ENCODE peak calls at places on chromosome 4, in six cellular contexts. T, N, K, H, J and G are unnamed samples.

GRCh38 chr4:147136308-147136707 is 190.6 kb upstream of the TTC29 start:
- DNase-seq in N (peak), T (no peak), J (peak), K (no peak), H (no peak), G (no peak)

GRCh38 chr4:150950657-150951056 is 64.4 kb downstream of the LRBA start:
- DNase-seq in K (no peak), H (no peak), N (no peak), J (no peak), T (no peak), G (no peak)

GRCh38 chr4:189870835-189871234 is 69.8 kb upstream of the FRG1 start:
- DNase-seq in T (no peak), K (no peak), N (no peak), J (no peak), H (no peak), G (no peak)

GRCh38 chr4:28555851-28556250 is 1695.2 kb downstream of the STIM2 start:
- DNase-seq in N (no peak), H (no peak), T (no peak), K (no peak), J (no peak), G (no peak)

GRCh38 chr4:80461412-80461811 is 125.9 kb downstream of the CFAP299 start:
- DNase-seq in N (no peak), J (no peak), H (no peak), K (no peak), T (no peak), G (no peak)

GRCh38 chr4:47719576-47719975 is 118.3 kb downstream of the CORIN start:
- DNase-seq in K (no peak), T (no peak), J (no peak), N (no peak), H (no peak), G (no peak)

GRCh38 chr4:189202182-189202868 is 738.3 kb upstream of the FRG1 start:
- DNase-seq in N (peak), T (peak), J (peak), H (peak), K (peak), G (no peak)

GRCh38 chr4:167616471-167616870 is 382.2 kb upstream of the SPOCK3 start:
- DNase-seq in T (no peak), H (no peak), N (no peak), K (no peak), J (no peak), G (no peak)

GRCh38 chr4:73868206-73869129 is 725 bp upstream of the CXCL1 start:
- DNase-seq in K (no peak), T (no peak), J (peak), H (no peak), N (no peak), G (no peak)

GRCh38 chr4:165493359-165493758 is 114.6 kb downstream of the CPE start:
- DNase-seq in H (peak), N (peak), K (peak), T (peak), J (peak), G (peak)

GRCh38 chr4:5958199-5958735 is 60.0 kb downstream of the C4orf50 start:
- DNase-seq in T (no peak), J (no peak), N (no peak), H (no peak), K (no peak), G (no peak)

DNA sequence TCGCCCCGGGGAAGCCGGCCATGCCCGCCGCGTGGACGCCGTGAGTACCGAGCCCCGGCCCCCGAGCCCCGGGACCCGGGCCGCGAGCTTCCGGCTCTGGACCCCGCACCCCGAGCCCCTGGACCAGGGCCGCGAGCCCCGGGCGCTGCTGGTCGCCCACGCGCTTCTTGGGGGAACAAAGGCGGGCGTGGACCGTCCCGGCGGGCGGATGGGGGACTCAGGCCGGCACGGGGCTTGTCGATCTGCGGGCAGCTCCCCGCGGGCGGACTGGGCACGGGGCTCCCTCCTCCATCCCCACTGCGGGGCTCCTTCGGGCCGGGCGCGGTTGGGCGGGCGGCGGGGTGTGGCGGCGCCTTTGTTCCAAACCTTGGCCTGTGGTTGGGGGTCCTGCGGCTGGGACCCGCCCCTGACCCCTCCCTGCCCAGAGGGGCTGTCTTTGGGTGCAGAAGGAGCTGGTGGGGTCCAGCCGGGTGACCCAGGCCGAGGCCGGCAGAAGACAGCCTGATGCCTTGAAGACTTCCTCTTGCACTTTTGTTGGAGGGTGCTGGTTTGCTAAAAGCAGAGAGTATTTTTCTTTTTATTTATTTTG is 25.2 kb upstream of the ADD1 start:
- DNase-seq in J (no peak), T (peak), K (peak), N (no peak), H (no peak), G (no peak)
- TF ChIP-seq CTCF in J (no peak), T (no peak), K (no peak), N (no peak), H (no peak), G (no peak)

GRCh38 chr4:10074767-10075105 is 41.9 kb downstream of the WDR1 start:
- DNase-seq in K (no peak), T (peak), J (peak), H (no peak), N (no peak), G (no peak)
- TF ChIP-seq CTCF in K (peak), T (no peak), J (peak), H (peak), N (no peak), G (no peak)

GRCh38 chr4:83556836-83557235 is 20.9 kb downstream of the GPAT3 start:
- DNase-seq in K (no peak), N (no peak), J (no peak), T (no peak), H (no peak), G (no peak)

GRCh38 chr4:83558693-83559092 is 22.8 kb downstream of the GPAT3 start:
- DNase-seq in K (no peak), J (no peak), T (no peak), N (no peak), H (no peak), G (no peak)

GRCh38 chr4:83558059-83558648 is 22.2 kb downstream of the GPAT3 start:
- DNase-seq in N (no peak), H (no peak), T (no peak), K (no peak), J (no peak), G (no peak)

GRCh38 chr4:83552924-83553323 is 17.0 kb downstream of the GPAT3 start:
- DNase-seq in T (no peak), H (no peak), J (no peak), K (no peak), N (no peak), G (no peak)

DNA sequence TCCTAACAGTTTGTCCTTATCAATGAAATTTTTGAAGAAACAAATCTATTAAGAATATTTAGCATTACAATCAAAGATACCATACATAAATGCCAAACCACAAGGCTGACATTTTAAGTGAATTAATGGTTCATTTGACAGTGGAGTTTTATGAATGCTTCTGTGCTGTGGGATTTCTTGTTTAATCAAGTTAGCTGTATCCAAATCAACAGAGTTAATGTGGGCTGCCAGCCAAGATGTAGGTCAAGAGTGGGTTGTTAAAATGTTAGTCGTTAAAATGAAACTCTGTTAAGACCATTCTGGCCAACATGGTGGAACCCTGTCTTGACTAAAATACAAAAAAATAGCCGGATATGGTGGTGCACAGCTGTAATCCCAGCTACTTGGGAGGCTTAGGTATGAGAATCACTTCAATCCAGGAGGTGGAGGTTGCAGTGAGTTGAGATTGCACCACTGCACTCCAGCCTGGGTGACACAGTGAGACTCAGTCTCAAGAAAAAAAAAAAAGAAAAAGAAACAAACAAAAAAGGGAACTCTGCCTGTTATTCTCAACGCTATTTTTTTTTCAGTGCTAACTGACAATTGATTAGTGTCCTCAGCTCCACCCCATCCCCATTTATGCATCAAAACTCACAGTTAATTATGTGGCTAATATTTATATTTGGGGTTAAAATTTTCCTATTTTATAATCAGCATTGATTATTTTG is 20.3 kb downstream of the GPAT3 start:
- DNase-seq in K (no peak), J (no peak), T (no peak), H (no peak), N (no peak), G (no peak)
- TF ChIP-seq CTCF in K (no peak), J (no peak), T (no peak), H (no peak), N (no peak), G (no peak)

GRCh38 chr4:100093091-100093866 is 97.0 kb downstream of the DDIT4L start:
- DNase-seq in H (peak), J (peak), N (peak), K (peak), T (peak), G (peak)

GRCh38 chr4:100098011-100098545 is 92.2 kb downstream of the DDIT4L start:
- DNase-seq in H (no peak), N (no peak), T (no peak), K (no peak), J (no peak), G (no peak)

GRCh38 chr4:100099746-100100145 is 90.5 kb downstream of the DDIT4L start:
- DNase-seq in T (no peak), J (no peak), N (no peak), K (no peak), H (no peak), G (no peak)

GRCh38 chr4:100098681-100099080 is 91.6 kb downstream of the DDIT4L start:
- DNase-seq in T (no peak), J (no peak), H (no peak), K (no peak), N (no peak), G (no peak)

DNA sequence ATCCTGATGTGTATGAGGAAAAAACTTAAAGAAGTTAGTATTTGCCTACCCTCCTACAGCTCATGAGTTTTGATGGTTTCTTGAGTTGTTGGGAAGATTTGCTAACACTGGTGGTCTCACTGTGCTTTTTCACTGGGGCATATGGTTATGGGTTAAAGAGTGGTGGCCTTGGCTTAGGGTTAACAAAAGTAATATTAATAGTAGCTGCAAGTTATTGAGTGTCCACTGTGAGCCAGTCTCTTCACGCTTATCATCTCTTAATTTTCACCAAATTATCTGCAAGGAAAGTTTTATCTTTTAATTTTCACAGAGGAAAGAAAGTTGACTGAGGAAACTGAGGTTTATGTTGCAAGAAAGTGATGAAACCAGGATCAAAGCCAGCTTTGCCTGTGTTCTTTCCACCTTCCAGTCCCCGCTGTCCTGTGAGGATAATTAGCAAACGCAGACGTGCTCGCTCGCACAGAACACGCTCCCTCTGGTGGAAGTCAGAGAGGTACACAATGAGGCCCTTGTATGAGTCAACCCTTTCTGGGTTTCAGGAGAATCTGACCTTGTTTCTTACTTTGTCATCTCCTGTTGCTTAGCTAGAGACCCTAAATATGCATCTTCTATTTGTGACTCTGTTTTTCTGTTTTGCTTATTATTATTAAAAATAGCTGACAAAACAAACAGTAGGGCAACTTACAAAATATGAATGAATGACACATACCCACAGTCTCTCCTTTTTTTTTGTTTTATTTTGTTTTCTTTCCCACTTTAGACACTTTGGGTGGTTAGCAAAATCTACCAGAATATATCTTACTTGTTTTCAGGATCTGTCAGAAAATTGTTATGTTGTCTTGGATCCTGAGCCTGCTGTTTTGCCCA is 94.3 kb downstream of the DDIT4L start:
- DNase-seq in J (peak), K (peak), H (peak), T (peak), N (peak), G (no peak)
- TF ChIP-seq CTCF in J (peak), K (peak), H (peak), T (no peak), N (peak), G (no peak)

DNA sequence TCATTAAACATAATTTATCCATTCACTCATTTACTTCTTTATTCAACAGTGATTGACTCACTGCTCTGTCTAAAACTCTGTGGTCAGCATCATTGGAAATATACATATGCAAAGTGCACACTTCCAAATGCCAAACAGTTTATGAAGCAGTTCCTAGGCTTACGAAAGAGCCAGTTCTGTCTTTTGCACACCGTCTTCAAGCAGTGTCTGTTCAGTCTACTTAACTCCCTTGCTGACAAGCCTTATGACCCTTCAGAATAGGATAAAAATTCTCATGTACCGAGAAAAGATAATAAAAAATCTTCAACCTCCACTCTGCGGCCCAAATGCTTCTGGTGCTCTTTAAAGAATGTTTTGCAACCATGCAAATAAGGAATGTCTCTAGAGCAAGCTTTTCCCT is 1037.1 kb upstream of the SLIT2 start:
- DNase-seq in N (no peak), T (no peak), H (no peak), K (no peak), J (no peak), G (no peak)
- TF ChIP-seq CTCF in N (no peak), T (no peak), H (no peak), K (no peak), J (no peak), G (no peak)